ENCODE peak calls at places on chromosomes 6 and 20, in seven cellular contexts. E is cardiac muscle cell, D is colonic mucosa, F is A673, H is sigmoid colon, Q is uterus, M is OCI-LY7. W is an unnamed sample.

GRCh38 chr6:108561742-108562502 is 1.2 kb downstream of the FOXO3 start:
- DNase-seq in E (peak; percentile 38), D (peak; percentile 47), F (peak; percentile 12), H (peak; percentile 73), Q (no peak), M (no peak), W (peak; percentile 32)

GRCh38 chr6:3759656-3760245 is 8.2 kb upstream of the PXDC1 start:
- DNase-seq in E (no peak), D (no peak), F (no peak), H (no peak), Q (no peak), M (no peak), W (no peak)

GRCh38 chr20:35773154-35773751 is 1.4 kb downstream of the PHF20 start:
- DNase-seq in E (no peak), D (peak; percentile 63), F (no peak), H (peak; percentile 66), Q (no peak), M (peak; percentile 40), W (peak; percentile 61)

GRCh38 chr6:127267742-127268588 is 1.3 kb downstream of the RNF146 start:
- DNase-seq in E (no peak), D (no peak), F (no peak), H (no peak), Q (no peak), M (peak; percentile 13), W (no peak)

GRCh38 chr20:4112490-4113420 is 97.4 kb upstream of the RNF24 start:
- DNase-seq in E (no peak), D (peak; percentile 71), F (peak; percentile 57), H (no peak), Q (no peak), M (no peak), W (peak; percentile 55)

GRCh38 chr20:17169575-17170136 is 57.2 kb upstream of the PCSK2 start:
- DNase-seq in E (no peak), D (no peak), F (peak; percentile 58), H (no peak), Q (no peak), M (no peak), W (no peak)

GRCh38 chr6:10297825-10298224 is 117.0 kb downstream of the TFAP2A start:
- DNase-seq in E (no peak), D (no peak), F (peak; percentile 56), H (no peak), Q (no peak), M (no peak), W (no peak)

GRCh38 chr6:635233-635632 is 21.7 kb downstream of the HUS1B start:
- DNase-seq in E (no peak), D (no peak), F (no peak), H (no peak), Q (no peak), M (no peak), W (no peak)

GRCh38 chr6:4916954-4917561 is 86.8 kb downstream of the RPP40 start:
- DNase-seq in E (no peak), D (no peak), F (no peak), H (no peak), Q (no peak), M (no peak), W (no peak)

GRCh38 chr6:154289818-154290508 is 66.6 kb downstream of the IPCEF1 start:
- DNase-seq in E (no peak), D (no peak), F (no peak), H (no peak), Q (no peak), M (no peak), W (no peak)

GRCh38 chr20:34791289-34792020 is 34.0 kb downstream of the NCOA6 start:
- DNase-seq in E (no peak), D (no peak), F (peak; percentile 83), H (no peak), Q (no peak), M (no peak), W (no peak)

GRCh38 chr6:169725270-169726048 is 1.2 kb upstream of the PHF10 start:
- DNase-seq in E (peak; percentile 61), D (peak; percentile 60), F (no peak), H (peak; percentile 86), Q (peak; percentile 69), M (peak; percentile 57), W (peak; percentile 42)

GRCh38 chr6:160137989-160138835 is 16.6 kb downstream of the SLC22A1 start:
- DNase-seq in E (peak; percentile 88), D (peak; percentile 69), F (peak; percentile 61), H (peak; percentile 73), Q (peak; percentile 42), M (peak; percentile 62), W (peak; percentile 49)

GRCh38 chr6:46961248-46961647 is 39.5 kb upstream of the ADGRF5 start:
- DNase-seq in E (no peak), D (no peak), F (no peak), H (no peak), Q (no peak), M (no peak), W (no peak)

GRCh38 chr6:47097092-47097945 is 55.2 kb upstream of the ADGRF1 start:
- DNase-seq in E (peak; percentile 80), D (peak; percentile 86), F (peak; percentile 92), H (peak; percentile 82), Q (peak; percentile 64), M (peak; percentile 90), W (peak; percentile 63)

GRCh38 chr6:163099621-163100171 is 314.8 kb upstream of the QKI start:
- DNase-seq in E (no peak), D (no peak), F (no peak), H (no peak), Q (no peak), M (no peak), W (no peak)

GRCh38 chr6:54467384-54467783 is 159.1 kb downstream of the TINAG start:
- DNase-seq in E (no peak), D (no peak), F (no peak), H (no peak), Q (no peak), M (no peak), W (no peak)

GRCh38 chr20:53706511-53707031 is 112.9 kb upstream of the ZNF217 start:
- DNase-seq in E (no peak), D (no peak), F (no peak), H (no peak), Q (no peak), M (peak; percentile 58), W (no peak)

GRCh38 chr6:13243033-13243432 is 85.3 kb downstream of the TBC1D7 start:
- DNase-seq in E (no peak), D (no peak), F (no peak), H (no peak), Q (no peak), M (no peak), W (no peak)

GRCh38 chr6:129590408-129591022 is 119.5 kb downstream of the ARHGAP18 start:
- DNase-seq in E (no peak), D (no peak), F (no peak), H (no peak), Q (no peak), M (no peak), W (no peak)

GRCh38 chr6:53044071-53044470 is 21.1 kb upstream of the FBXO9 start:
- DNase-seq in E (peak; percentile 56), D (no peak), F (peak; percentile 81), H (no peak), Q (no peak), M (no peak), W (no peak)

GRCh38 chr6:135497412-135498177 is at the start of gene AHI1:
- DNase-seq in E (peak; percentile 96), D (peak; percentile 94), F (peak; percentile 92), H (peak; percentile 97), Q (peak; percentile 91), M (peak; percentile 95), W (peak; percentile 91)

GRCh38 chr6:110352603-110353303 is 5.4 kb downstream of the METTL24 start:
- DNase-seq in E (peak; percentile 72), D (no peak), F (peak; percentile 67), H (no peak), Q (no peak), M (no peak), W (no peak)

GRCh38 chr20:1824834-1825233 is 70.4 kb upstream of the SIRPA start:
- DNase-seq in E (no peak), D (no peak), F (no peak), H (no peak), Q (no peak), M (no peak), W (no peak)

GRCh38 chr6:130366011-130366963 is at the start of gene TMEM200A:
- DNase-seq in E (peak; percentile 54), D (peak; percentile 54), F (peak; percentile 24), H (peak; percentile 80), Q (peak; percentile 69), M (no peak), W (no peak)

GRCh38 chr20:49248301-49248700 is 29.1 kb downstream of the DDX27 start:
- DNase-seq in E (no peak), D (no peak), F (no peak), H (no peak), Q (no peak), M (no peak), W (no peak)

DNA sequence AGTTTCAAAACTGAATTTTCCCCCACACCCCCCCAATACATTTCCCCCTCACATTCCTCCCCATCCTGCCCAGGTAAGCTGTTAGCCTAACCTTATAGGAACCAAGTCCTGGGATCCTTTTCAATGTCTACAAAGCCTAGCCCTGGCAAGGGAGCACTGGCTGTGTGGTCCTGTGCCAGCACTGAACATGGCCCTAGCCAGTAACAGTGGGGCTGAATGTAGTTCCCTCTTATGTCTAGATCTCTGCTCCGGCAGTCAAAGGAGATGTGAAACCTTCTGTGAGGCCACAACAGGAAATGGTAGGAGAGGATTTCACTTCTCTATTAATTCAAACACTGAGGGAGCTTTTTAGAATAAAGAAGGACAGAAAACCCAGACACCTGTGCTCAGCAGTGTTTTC is 3.4 kb upstream of the HLA-DMB start:
- DNase-seq in E (no peak), D (no peak), F (no peak), H (no peak), Q (no peak), M (peak; percentile 95), W (peak; percentile 35)
- H3K27ac ChIP-seq in E (no peak overlapping the region), D (peak overlapping the region; percentile 38), F (no peak overlapping the region), H (peak overlapping the region; percentile 33), Q (no peak overlapping the region), M (peak overlapping the region; percentile 99), W (no peak overlapping the region)

DNA sequence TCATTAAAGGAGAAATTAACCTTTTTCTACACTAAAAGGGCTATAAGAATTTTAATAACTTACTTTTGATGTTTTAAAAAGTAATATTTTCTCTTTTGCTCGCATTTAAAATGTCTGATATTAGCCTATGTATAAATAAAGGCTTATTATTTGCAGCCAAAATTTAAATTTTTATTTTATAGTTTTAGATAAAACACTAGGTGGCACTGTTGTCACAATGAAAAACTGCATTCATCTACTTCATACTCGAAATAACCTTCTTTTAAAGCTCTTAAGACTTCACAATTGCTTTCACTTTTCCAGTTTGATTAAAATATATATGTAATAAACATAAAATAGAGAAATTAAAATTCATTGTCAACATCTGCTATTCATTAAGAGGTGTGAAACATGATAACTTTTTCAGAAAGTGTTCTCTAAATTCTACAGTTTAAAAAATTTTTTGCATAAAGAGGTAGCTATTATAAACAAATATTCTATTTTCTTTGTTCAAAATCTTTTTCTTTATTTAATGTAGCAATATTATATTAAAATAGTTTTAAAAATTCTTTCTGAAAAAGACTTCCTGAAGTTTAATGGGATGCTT is 78.8 kb upstream of the DEFB112 start:
- DNase-seq in E (peak; percentile 40), D (no peak), F (peak; percentile 19), H (no peak), Q (no peak), M (peak; percentile 27), W (no peak)
- TF ChIP-seq CTCF in E (peak; percentile 42), D (peak; percentile 38), F (peak; percentile 65), H (peak; percentile 16), Q (no peak), M (peak; percentile 86), W (no peak)

GRCh38 chr20:47490795-47491194 is 10.9 kb upstream of the NCOA3 start:
- DNase-seq in E (no peak), D (no peak), F (no peak), H (no peak), Q (no peak), M (no peak), W (no peak)
- H3K27ac ChIP-seq in E (no peak overlapping the region), D (no peak overlapping the region), F (no peak overlapping the region), H (no peak overlapping the region), Q (no peak overlapping the region), M (peak overlapping the region; percentile 27), W (no peak overlapping the region)

GRCh38 chr6:43432009-43432945 is 4.9 kb downstream of the ABCC10 start:
- DNase-seq in E (no peak), D (no peak), F (no peak), H (no peak), Q (no peak), M (no peak), W (no peak)
- TF ChIP-seq CTCF in E (no peak), D (no peak), F (no peak), H (no peak), Q (no peak), M (no peak), W (no peak)

W was measured in lung.